ENCODE peak calls at places on chromosomes 1 and 21, in ten cellular contexts. Q is fibroblast of lung, O is transverse colon, J is lung, G is left lung, C is adrenal gland, W is OCI-LY7, H is stomach, S is left ventricle myocardium inferior, B is A549. I is an unnamed sample.
A peak's percentile ranks its signal among the peaks of the same experiment; 100 is the strongest.

GRCh38 chr1:92653605-92654381 is 131.1 kb downstream of the EVI5 start:
- DNase-seq in J (no peak), W (no peak), O (no peak), S (no peak), H (no peak), B (no peak), G (no peak), C (no peak), Q (no peak), I (no peak)

GRCh38 chr1:176767714-176768136 is 304.8 kb downstream of the PAPPA2 start:
- DNase-seq in G (no peak), J (no peak), O (no peak), W (no peak), H (no peak), S (no peak), Q (no peak), C (no peak), B (no peak), I (no peak)

GRCh38 chr1:29332204-29332603 is 95.9 kb downstream of the PTPRU start:
- DNase-seq in C (no peak), G (no peak), J (peak; percentile 37), S (no peak), B (peak; percentile 53), Q (peak; percentile 44), W (peak; percentile 46), O (peak; percentile 24), H (no peak), I (no peak)

GRCh38 chr1:10155087-10155712 is 55.2 kb upstream of the KIF1B start:
- DNase-seq in C (no peak), G (no peak), O (no peak), S (no peak), J (no peak), H (no peak), Q (peak; percentile 71), B (no peak), W (no peak), I (no peak)

GRCh38 chr1:224375059-224375458 is 18.4 kb downstream of the CNIH4 start:
- DNase-seq in Q (no peak), O (no peak), H (no peak), B (no peak), W (no peak), J (no peak), G (no peak), C (no peak), S (no peak), I (no peak)

GRCh38 chr1:209601809-209602657 is 18.5 kb downstream of the CAMK1G start:
- DNase-seq in H (peak; percentile 50), Q (peak; percentile 74), S (no peak), J (no peak), C (peak; percentile 67), G (no peak), O (peak; percentile 35), B (peak; percentile 60), W (peak; percentile 15), I (peak; percentile 20)

GRCh38 chr1:68725353-68725752 is 228.5 kb upstream of the DEPDC1 start:
- DNase-seq in H (no peak), B (no peak), Q (peak; percentile 1), S (peak; percentile 77), G (no peak), C (peak; percentile 5), J (no peak), O (peak; percentile 7), W (no peak), I (peak; percentile 59)

GRCh38 chr1:242427519-242427918 is 97.0 kb downstream of the PLD5 start:
- DNase-seq in Q (no peak), O (no peak), H (no peak), C (no peak), W (no peak), G (no peak), B (no peak), J (no peak), S (no peak), I (no peak)

GRCh38 chr1:64357376-64357775 is 112.6 kb upstream of the CACHD1 start:
- DNase-seq in S (no peak), G (no peak), C (no peak), W (no peak), O (no peak), H (no peak), J (no peak), Q (no peak), B (no peak), I (no peak)

GRCh38 chr1:153277852-153278251 is 18.4 kb downstream of the LORICRIN start:
- DNase-seq in W (peak; percentile 24), Q (no peak), S (no peak), G (no peak), O (peak; percentile 35), C (no peak), B (peak; percentile 43), H (peak; percentile 51), J (no peak), I (no peak)

GRCh38 chr1:166197597-166197996 is 30.8 kb upstream of the FAM78B start:
- DNase-seq in O (no peak), C (peak; percentile 25), S (no peak), W (no peak), Q (no peak), J (no peak), B (no peak), G (no peak), H (no peak), I (no peak)

GRCh38 chr1:101071470-101071886 is 45.9 kb upstream of the DPH5 start:
- DNase-seq in J (no peak), C (peak; percentile 26), S (no peak), O (no peak), H (no peak), Q (peak; percentile 11), G (no peak), W (no peak), B (no peak), I (no peak)

GRCh38 chr1:204896023-204896422 is 25.4 kb downstream of the NFASC start:
- DNase-seq in B (no peak), C (no peak), S (no peak), G (no peak), Q (no peak), O (no peak), J (no peak), W (no peak), H (no peak), I (no peak)

GRCh38 chr1:10474613-10475507 is at the start of gene PEX14:
- DNase-seq in B (peak; percentile 82), C (peak; percentile 88), J (peak; percentile 89), G (peak; percentile 90), Q (peak; percentile 77), O (peak; percentile 91), W (peak; percentile 90), H (peak; percentile 87), S (peak; percentile 87), I (peak; percentile 87)

GRCh38 chr1:63621698-63622097 is 28.5 kb downstream of the PGM1 start:
- DNase-seq in B (no peak), G (no peak), C (peak; percentile 50), H (no peak), S (peak; percentile 36), W (no peak), O (no peak), J (no peak), Q (peak; percentile 34), I (peak; percentile 16)

GRCh38 chr1:20686878-20687725 is 25.9 kb upstream of the DDOST start:
- DNase-seq in W (no peak), H (no peak), C (no peak), B (no peak), J (no peak), O (no peak), G (no peak), S (no peak), Q (no peak), I (no peak)

GRCh38 chr1:2199042-2199810 is 4.7 kb upstream of the FAAP20 start:
- DNase-seq in W (no peak), S (peak; percentile 93), G (peak; percentile 92), J (peak; percentile 91), Q (peak; percentile 87), B (peak; percentile 77), O (peak; percentile 92), C (peak; percentile 90), H (peak; percentile 88), I (peak; percentile 90)
- TF ChIP-seq CTCF in W (no peak), S (no peak), G (no peak), J (no peak), Q (peak; percentile 23), B (no peak), O (no peak), C (peak; percentile 11), H (no peak), I (no peak)

DNA sequence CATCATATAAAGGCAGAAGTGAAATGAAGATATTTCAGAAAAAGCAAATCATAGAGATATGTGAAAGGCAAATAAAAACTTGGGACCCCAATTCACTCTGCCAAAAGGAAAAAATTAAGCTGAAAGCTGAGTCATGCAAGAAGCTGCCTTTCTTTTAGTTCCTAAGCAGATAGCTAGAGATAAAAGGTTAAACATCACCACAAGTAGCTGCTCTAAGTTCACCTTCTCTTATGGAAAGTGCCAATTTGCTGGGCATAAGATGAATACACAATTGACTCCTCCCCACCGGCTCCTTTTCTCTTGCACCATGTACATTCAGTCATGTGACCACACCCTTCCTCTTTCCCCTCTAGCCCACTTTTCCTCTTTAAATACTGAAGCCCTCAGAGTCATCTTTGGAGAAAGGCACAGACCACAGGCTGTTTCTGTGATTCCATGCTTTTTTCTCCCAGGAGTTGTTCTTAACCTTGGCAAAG is 5.4 kb upstream of the SUMO3 start:
- DNase-seq in B (no peak), J (no peak), Q (no peak), G (peak; percentile 5), O (no peak), H (no peak), W (no peak), S (no peak), C (no peak), I (no peak)
- H3K9me3 ChIP-seq in B (peaks cover 51% of the 10 kb centered on the region), J (peaks cover 8% of the 10 kb centered on the region), Q (no peaks in the 10 kb centered on the region), G (peaks cover 40% of the 10 kb centered on the region), O (peaks cover 23% of the 10 kb centered on the region), H (peaks cover 53% of the 10 kb centered on the region), W (peaks cover 15% of the 10 kb centered on the region), S (peaks cover 60% of the 10 kb centered on the region), C (no peaks in the 10 kb centered on the region), I (peaks cover 47% of the 10 kb centered on the region)

DNA sequence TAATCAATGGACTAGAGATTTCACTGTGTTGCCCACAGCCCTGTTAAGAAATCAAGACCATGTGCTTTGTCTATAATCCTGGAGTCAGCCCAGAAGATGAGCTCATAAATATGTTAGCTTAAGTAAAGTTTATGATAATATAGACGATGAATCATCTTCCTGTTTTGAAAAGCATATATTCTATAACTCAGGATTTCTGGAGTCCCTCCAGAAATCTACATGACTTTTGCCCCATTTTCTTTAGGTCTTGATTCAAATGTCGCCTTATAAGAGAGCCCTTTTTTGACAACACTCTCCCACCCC is 351.2 kb downstream of the ST6GALNAC3 start:
- DNase-seq in O (no peak), Q (peak; percentile 93), S (no peak), J (no peak), B (no peak), C (no peak), G (no peak), H (no peak), W (no peak), I (no peak)
- H3K27ac ChIP-seq in O (no peak overlapping the region), Q (no peak overlapping the region), S (no peak overlapping the region), J (no peak overlapping the region), B (no peak overlapping the region), C (no peak overlapping the region), G (no peak overlapping the region), H (no peak overlapping the region), W (no peak overlapping the region), I (no peak overlapping the region)

DNA sequence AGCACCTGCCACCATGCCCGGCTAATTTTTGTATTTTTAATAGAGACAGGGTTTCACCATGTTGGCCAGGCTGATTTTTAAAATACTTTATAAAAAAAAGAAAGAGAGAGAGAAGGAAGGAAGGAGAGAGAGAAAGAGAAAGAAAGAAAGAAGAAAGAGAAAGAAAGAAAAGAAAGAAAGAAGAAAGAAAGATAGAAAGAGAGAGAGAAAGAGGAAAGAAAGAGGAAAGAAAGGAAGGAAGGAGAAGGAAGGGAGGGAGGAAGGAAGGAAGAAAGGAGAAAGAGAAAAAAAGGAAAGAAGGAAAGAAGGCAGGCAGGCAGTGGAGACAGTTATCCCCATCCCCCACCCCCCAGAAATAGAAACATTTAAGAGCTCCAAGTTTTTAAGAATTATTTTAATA is 69.9 kb downstream of the TOMM20 start:
- DNase-seq in H (no peak), W (no peak), B (no peak), J (no peak), S (no peak), O (no peak), C (no peak), G (no peak), Q (no peak), I (no peak)
- TF ChIP-seq CTCF in H (no peak), W (no peak), B (no peak), J (no peak), S (no peak), O (no peak), C (no peak), G (no peak), Q (no peak), I (no peak)

I was measured in heart right ventricle.